ENCODE peak calls at places on chromosomes 2 and 18, in ten cellular contexts. R, K, C, S, T, B, X, H, P and O are unnamed samples.

GRCh38 chr18:61334951-61335736 is 1.9 kb downstream of the CDH20 start:
- DNase-seq in R (no peak), K (peak), X (no peak), T (no peak), B (no peak), C (no peak), S (no peak), P (peak), H (no peak), O (no peak)

GRCh38 chr2:25306767-25307368 is 34.9 kb downstream of the DNMT3A start:
- DNase-seq in P (no peak), C (no peak), H (no peak), R (no peak), S (peak), T (no peak), K (no peak), X (no peak), B (no peak), O (peak)

GRCh38 chr18:34131008-34131407 is 93.7 kb downstream of the NOL4 start:
- DNase-seq in H (no peak), X (no peak), C (no peak), P (no peak), B (no peak), T (no peak), K (no peak), R (no peak), S (no peak), O (no peak)

GRCh38 chr2:40115348-40115747 is 336.3 kb upstream of the THUMPD2 start:
- DNase-seq in X (no peak), H (no peak), T (no peak), C (no peak), S (no peak), K (no peak), B (no peak), R (no peak), P (no peak), O (no peak)

GRCh38 chr2:234864518-234864917 is 87.3 kb upstream of the SH3BP4 start:
- DNase-seq in T (no peak), H (no peak), P (no peak), C (no peak), X (no peak), B (no peak), S (no peak), R (no peak), K (no peak), O (no peak)

GRCh38 chr2:39734451-39734850 is 44.6 kb downstream of the THUMPD2 start:
- DNase-seq in S (no peak), H (no peak), K (no peak), P (no peak), T (no peak), C (no peak), X (no peak), R (no peak), B (no peak), O (no peak)

GRCh38 chr2:84827978-84828575 is 52.8 kb downstream of the TRABD2A start:
- DNase-seq in P (no peak), S (no peak), H (no peak), K (no peak), T (no peak), R (no peak), B (no peak), X (no peak), C (no peak), O (no peak)

GRCh38 chr2:86368181-86368824 is 30.9 kb upstream of the REEP1 start:
- DNase-seq in X (peak), P (peak), T (no peak), S (peak), C (peak), H (peak), K (peak), B (peak), R (peak), O (no peak)

GRCh38 chr2:174630097-174630496 is 32.5 kb upstream of the WIPF1 start:
- DNase-seq in K (no peak), B (no peak), X (no peak), P (no peak), S (no peak), C (no peak), H (no peak), R (no peak), T (no peak), O (no peak)

GRCh38 chr2:216687646-216688045 is 7.7 kb downstream of the IGFBP5 start:
- DNase-seq in X (no peak), K (no peak), S (no peak), R (no peak), C (no peak), B (no peak), T (no peak), H (peak), P (no peak), O (no peak)

GRCh38 chr18:22822024-22822423 is 111.1 kb upstream of the RBBP8 start:
- DNase-seq in K (no peak), R (no peak), P (no peak), C (no peak), S (no peak), B (no peak), X (peak), H (peak), T (peak), O (no peak)

GRCh38 chr2:187075106-187076070 is 226.4 kb upstream of the ZSWIM2 start:
- DNase-seq in S (peak), K (no peak), C (peak), T (no peak), B (no peak), R (no peak), P (no peak), H (no peak), X (no peak), O (no peak)

GRCh38 chr2:129793326-129793955 is 186.0 kb upstream of the RAB6C start:
- DNase-seq in B (no peak), S (no peak), X (no peak), R (no peak), K (peak), T (no peak), P (no peak), H (no peak), C (no peak), O (no peak)

GRCh38 chr2:146917430-146918037 is 927.3 kb upstream of the ACVR2A start:
- DNase-seq in H (no peak), K (no peak), S (no peak), B (no peak), T (no peak), P (no peak), R (no peak), C (peak), X (no peak), O (no peak)

GRCh38 chr18:77123313-77124231 is 9.0 kb downstream of the MBP start:
- DNase-seq in T (no peak), S (no peak), B (no peak), R (no peak), H (no peak), X (no peak), P (no peak), C (no peak), K (no peak), O (no peak)

GRCh38 chr2:145126146-145126545 is 606.2 kb upstream of the ZEB2 start:
- DNase-seq in R (no peak), S (no peak), K (no peak), C (no peak), H (no peak), T (no peak), B (no peak), P (no peak), X (no peak), O (no peak)

GRCh38 chr2:217954469-217954868 is 48.3 kb downstream of the TNS1 start:
- DNase-seq in R (no peak), C (no peak), T (no peak), P (no peak), B (no peak), S (peak), X (no peak), H (no peak), K (no peak), O (no peak)

GRCh38 chr2:5365871-5366461 is 326.2 kb upstream of the SOX11 start:
- DNase-seq in S (peak), C (peak), P (peak), B (no peak), K (peak), R (no peak), H (peak), X (peak), T (peak), O (peak)

GRCh38 chr2:235605999-235606715 is 112.3 kb downstream of the AGAP1 start:
- DNase-seq in R (no peak), H (no peak), C (no peak), S (no peak), P (no peak), B (no peak), K (no peak), T (no peak), X (no peak), O (no peak)

GRCh38 chr18:66534110-66534509 is 69.8 kb downstream of the CDH19 start:
- DNase-seq in S (no peak), H (no peak), K (no peak), T (no peak), X (no peak), R (no peak), B (no peak), C (no peak), P (no peak), O (no peak)

GRCh38 chr2:9703085-9703641 is 72.4 kb upstream of the YWHAQ start:
- DNase-seq in R (peak), T (peak), P (no peak), X (no peak), K (peak), C (peak), H (peak), S (peak), B (peak), O (peak)

GRCh38 chr2:169965495-169965894 is 138.2 kb downstream of the UBR3 start:
- DNase-seq in R (no peak), K (no peak), X (no peak), B (no peak), C (no peak), S (no peak), H (no peak), P (no peak), T (no peak), O (no peak)